ENCODE peak calls at places on chromosomes 12 and 14, in five cellular contexts. One of them, this sample, is unnamed.

GRCh38 chr14:100056964-100057817 is 8.0 kb upstream of the EVL start:
- DNase-seq in cardiac muscle cell: peak
- DNase-seq in amniotic stem cell: no peak
- DNase-seq in stomach: no peak
- DNase-seq in foreskin keratinocyte: peak
- DNase-seq in this sample: peak

GRCh38 chr12:71442567-71442931 is 3.0 kb downstream of the LGR5 start:
- DNase-seq in cardiac muscle cell: no peak
- DNase-seq in amniotic stem cell: no peak
- DNase-seq in stomach: no peak
- DNase-seq in foreskin keratinocyte: no peak
- DNase-seq in this sample: no peak

GRCh38 chr14:67335781-67336180 is 23.8 kb downstream of the ATP6V1D start:
- DNase-seq in cardiac muscle cell: peak
- DNase-seq in amniotic stem cell: no peak
- DNase-seq in stomach: no peak
- DNase-seq in foreskin keratinocyte: no peak
- DNase-seq in this sample: peak

GRCh38 chr12:54300732-54301427 is at the start of gene NFE2:
- DNase-seq in cardiac muscle cell: peak
- DNase-seq in amniotic stem cell: peak
- DNase-seq in stomach: peak
- DNase-seq in foreskin keratinocyte: peak
- DNase-seq in this sample: no peak

GRCh38 chr14:74085047-74085637 is 386 bp downstream of the LIN52 start:
- DNase-seq in cardiac muscle cell: peak
- DNase-seq in amniotic stem cell: peak
- DNase-seq in stomach: no peak
- DNase-seq in foreskin keratinocyte: peak
- DNase-seq in this sample: peak

GRCh38 chr14:22622220-22622619 is 21.9 kb downstream of the OR6J1 start:
- DNase-seq in cardiac muscle cell: no peak
- DNase-seq in amniotic stem cell: no peak
- DNase-seq in stomach: no peak
- DNase-seq in foreskin keratinocyte: peak
- DNase-seq in this sample: no peak

GRCh38 chr14:37566811-37567371 is 28.2 kb downstream of the FOXA1 start:
- DNase-seq in cardiac muscle cell: peak
- DNase-seq in amniotic stem cell: no peak
- DNase-seq in stomach: no peak
- DNase-seq in foreskin keratinocyte: no peak
- DNase-seq in this sample: no peak

GRCh38 chr14:105337966-105338365 is 23.4 kb downstream of the PACS2 start:
- DNase-seq in cardiac muscle cell: peak
- DNase-seq in amniotic stem cell: no peak
- DNase-seq in stomach: peak
- DNase-seq in foreskin keratinocyte: no peak
- DNase-seq in this sample: peak

GRCh38 chr14:52086755-52087154 is 17.9 kb upstream of the NID2 start:
- DNase-seq in cardiac muscle cell: peak
- DNase-seq in amniotic stem cell: no peak
- DNase-seq in stomach: no peak
- DNase-seq in foreskin keratinocyte: no peak
- DNase-seq in this sample: no peak

GRCh38 chr14:101037021-101037817 is 133.7 kb upstream of the RTL1 start:
- DNase-seq in cardiac muscle cell: no peak
- DNase-seq in amniotic stem cell: no peak
- DNase-seq in stomach: no peak
- DNase-seq in foreskin keratinocyte: no peak
- DNase-seq in this sample: no peak

GRCh38 chr12:59839514-59839913 is 243.7 kb downstream of the SLC16A7 start:
- DNase-seq in cardiac muscle cell: peak
- DNase-seq in amniotic stem cell: no peak
- DNase-seq in stomach: no peak
- DNase-seq in foreskin keratinocyte: peak
- DNase-seq in this sample: no peak

This sample was measured in dermis microvascular lymphatic vessel endothelial cell.